ENCODE peak calls at places on chromosome 7, in eight cellular contexts. T is neuronal stem cell, O is uterus, B is prostate gland, K is tibial artery, P is lower lobe of right lung, R is brain microvascular endothelial cell, W is AG04450. D is an unnamed sample.

GRCh38 chr7:39353615-39354376 is 212.4 kb upstream of the YAE1 start:
- DNase-seq in T (peak), O (peak), B (no peak), K (no peak), P (peak), R (peak), W (no peak), D (no peak)

GRCh38 chr7:139743967-139744767 is 33.6 kb downstream of the HIPK2 start:
- DNase-seq in T (no peak), O (no peak), B (no peak), K (no peak), P (no peak), R (no peak), W (no peak), D (no peak)

GRCh38 chr7:73971701-73972341 is 56.2 kb upstream of the ELN start:
- DNase-seq in T (no peak), O (no peak), B (no peak), K (peak), P (peak), R (no peak), W (no peak), D (no peak)

GRCh38 chr7:93835684-93836083 is 54.9 kb downstream of the TFPI2 start:
- DNase-seq in T (no peak), O (no peak), B (no peak), K (no peak), P (no peak), R (no peak), W (no peak), D (no peak)

GRCh38 chr7:28487487-28487886 is 75.2 kb downstream of the CREB5 start:
- DNase-seq in T (no peak), O (no peak), B (no peak), K (no peak), P (no peak), R (no peak), W (no peak), D (no peak)

GRCh38 chr7:107631588-107631987 is 29.0 kb upstream of the SLC26A4 start:
- DNase-seq in T (no peak), O (no peak), B (no peak), K (no peak), P (no peak), R (no peak), W (no peak), D (no peak)

GRCh38 chr7:38312776-38313175 is 39.3 kb upstream of the TARP start:
- DNase-seq in T (no peak), O (no peak), B (no peak), K (no peak), P (no peak), R (no peak), W (no peak), D (no peak)

GRCh38 chr7:668139-668871 is 58.2 kb upstream of the DNAAF5 start:
- DNase-seq in T (no peak), O (peak), B (peak), K (peak), P (no peak), R (peak), W (peak), D (peak)

GRCh38 chr7:139613971-139614411 is 90.5 kb downstream of the CLEC2L start:
- DNase-seq in T (no peak), O (no peak), B (no peak), K (no peak), P (no peak), R (no peak), W (no peak), D (no peak)

GRCh38 chr7:35975851-35976454 is 175.1 kb downstream of the SEPTIN7 start:
- DNase-seq in T (peak), O (peak), B (peak), K (no peak), P (no peak), R (peak), W (peak), D (no peak)

GRCh38 chr7:143300959-143301617 is 12.9 kb downstream of the CASP2 start:
- DNase-seq in T (no peak), O (no peak), B (no peak), K (no peak), P (no peak), R (peak), W (peak), D (no peak)

GRCh38 chr7:129669901-129670300 is 58.4 kb downstream of the NRF1 start:
- DNase-seq in T (no peak), O (no peak), B (no peak), K (no peak), P (no peak), R (no peak), W (no peak), D (no peak)

GRCh38 chr7:1675673-1676549 is 5.8 kb downstream of the ELFN1 start:
- DNase-seq in T (no peak), O (peak), B (no peak), K (peak), P (peak), R (no peak), W (no peak), D (peak)

GRCh38 chr7:70953388-70953787 is 178.6 kb upstream of the GALNT17 start:
- DNase-seq in T (no peak), O (no peak), B (no peak), K (no peak), P (no peak), R (no peak), W (no peak), D (peak)

GRCh38 chr7:17299477-17299991 is 1.1 kb downstream of the AHR start:
- DNase-seq in T (peak), O (no peak), B (no peak), K (no peak), P (no peak), R (no peak), W (no peak), D (no peak)

GRCh38 chr7:167087-167855 is 25.1 kb upstream of the FAM20C start:
- DNase-seq in T (no peak), O (no peak), B (no peak), K (no peak), P (peak), R (no peak), W (no peak), D (no peak)

GRCh38 chr7:29158748-29159147 is 12.4 kb upstream of the CPVL start:
- DNase-seq in T (no peak), O (no peak), B (no peak), K (no peak), P (no peak), R (no peak), W (no peak), D (no peak)

GRCh38 chr7:88169717-88170320 is 50.0 kb downstream of the SRI start:
- DNase-seq in T (no peak), O (no peak), B (no peak), K (no peak), P (no peak), R (no peak), W (no peak), D (no peak)

GRCh38 chr7:79282882-79283602 is 170.4 kb downstream of the MAGI2 start:
- DNase-seq in T (no peak), O (no peak), B (no peak), K (no peak), P (no peak), R (peak), W (peak), D (no peak)

GRCh38 chr7:131459256-131459655 is 97.2 kb downstream of the PODXL start:
- DNase-seq in T (no peak), O (no peak), B (no peak), K (no peak), P (no peak), R (no peak), W (no peak), D (no peak)

GRCh38 chr7:84949501-84949900 is 237.4 kb downstream of the SEMA3D start:
- DNase-seq in T (no peak), O (no peak), B (no peak), K (no peak), P (no peak), R (no peak), W (no peak), D (no peak)

GRCh38 chr7:1669486-1669951 is 558 bp upstream of the ELFN1 start:
- DNase-seq in T (peak), O (peak), B (no peak), K (peak), P (no peak), R (no peak), W (no peak), D (peak)

GRCh38 chr7:156448918-156449317 is 191.7 kb upstream of the RNF32 start:
- DNase-seq in T (no peak), O (no peak), B (no peak), K (no peak), P (no peak), R (no peak), W (no peak), D (no peak)

GRCh38 chr7:73725703-73726466 is 6.4 kb upstream of the STX1A start:
- DNase-seq in T (peak), O (peak), B (peak), K (peak), P (peak), R (peak), W (no peak), D (no peak)

GRCh38 chr7:25148772-25149575 is 23.9 kb upstream of the CYCS start:
- DNase-seq in T (no peak), O (no peak), B (no peak), K (no peak), P (no peak), R (no peak), W (no peak), D (no peak)
- H3K27ac ChIP-seq in T (no peak), O (no peak), B (no peak), K (no peak), P (no peak), R (no peak), W (no peak), D (no peak)

GRCh38 chr7:12640299-12641096 is 46.9 kb upstream of the ARL4A start:
- DNase-seq in T (no peak), O (no peak), B (no peak), K (no peak), P (no peak), R (no peak), W (no peak), D (no peak)
- H3K27ac ChIP-seq in T (no peak), O (no peak), B (no peak), K (no peak), P (no peak), R (no peak), W (no peak), D (no peak)

GRCh38 chr7:47812460-47813136 is 135.7 kb downstream of the PKD1L1 start:
- DNase-seq in T (no peak), O (no peak), B (no peak), K (peak), P (peak), R (no peak), W (no peak), D (no peak)
- H3K27ac ChIP-seq in T (no peak), O (no peak), B (no peak), K (no peak), P (no peak), R (no peak), W (no peak), D (no peak)

DNA sequence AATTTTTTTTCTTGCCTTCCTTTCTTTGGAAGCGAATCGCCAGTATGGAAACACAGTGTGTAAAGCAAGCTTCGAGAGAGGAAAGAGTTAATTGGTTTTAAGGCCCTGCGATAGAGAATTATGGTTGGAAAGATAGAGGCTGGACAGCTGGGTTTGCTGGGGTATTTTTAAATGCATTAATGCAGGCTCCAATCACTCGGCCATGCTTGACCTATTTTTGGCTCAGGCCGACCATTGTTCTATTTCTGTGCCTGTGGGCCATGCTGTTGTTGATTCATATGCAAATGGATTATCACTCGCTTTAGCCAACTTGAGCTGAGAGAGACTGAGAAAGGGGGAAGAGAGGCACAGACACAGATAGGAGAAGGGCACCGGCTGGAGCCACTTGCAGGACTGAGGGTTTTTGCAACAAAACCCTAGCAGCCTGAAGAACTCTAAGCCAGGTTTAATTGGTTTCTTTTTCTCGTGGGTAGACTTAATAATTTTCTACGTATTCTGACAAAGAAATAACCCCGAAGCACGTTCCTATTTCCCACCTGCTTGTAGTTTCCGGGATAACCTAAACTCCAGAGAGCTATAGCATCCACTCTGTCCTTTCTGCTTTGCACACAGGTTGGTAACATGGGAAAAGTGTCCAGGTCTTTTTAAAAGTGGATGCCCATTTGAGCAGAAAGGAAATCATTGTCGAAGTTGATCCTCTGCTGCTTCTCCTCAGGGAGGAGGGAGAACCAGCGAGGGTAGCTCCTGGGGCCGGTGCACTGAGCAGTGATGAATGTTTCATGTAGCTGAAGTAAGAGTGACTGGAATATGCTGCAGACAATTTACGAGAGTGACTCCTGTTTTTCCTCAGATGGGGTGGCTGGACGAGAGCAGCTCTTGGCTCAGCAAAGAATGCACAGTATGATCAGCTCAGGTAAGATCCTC is at the start of gene HDAC9:
- DNase-seq in T (peak), O (peak), B (no peak), K (no peak), P (no peak), R (peak), W (no peak), D (no peak)
- H3K27ac ChIP-seq in T (peak), O (peak), B (no peak), K (peak), P (no peak), R (peak), W (peak), D (peak)

DNA sequence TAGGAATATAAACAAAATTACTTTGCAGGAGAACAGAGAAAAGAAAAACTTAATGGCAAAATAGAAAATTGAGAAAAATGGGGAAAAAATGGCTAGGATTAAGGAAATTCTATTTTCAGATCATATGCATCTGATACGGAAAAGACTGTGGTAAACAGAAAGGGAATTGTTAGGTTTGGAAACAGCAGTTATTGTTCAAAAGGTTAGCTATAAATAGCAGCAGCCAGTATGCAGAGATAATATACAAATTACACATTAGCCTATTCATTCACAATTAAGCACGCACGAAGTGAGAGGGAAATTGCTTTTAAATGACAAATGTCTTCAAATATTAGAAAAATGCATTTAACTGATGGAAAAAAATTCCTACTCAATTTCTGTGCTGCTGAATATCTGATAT is 224.1 kb upstream of the FAM3C start:
- DNase-seq in T (no peak), O (no peak), B (no peak), K (no peak), P (no peak), R (no peak), W (no peak), D (no peak)
- H3K27ac ChIP-seq in T (no peak), O (no peak), B (no peak), K (no peak), P (no peak), R (no peak), W (no peak), D (no peak)

GRCh38 chr7:77859343-77859742 is 60.8 kb downstream of the PHTF2 start:
- DNase-seq in T (no peak), O (no peak), B (no peak), K (no peak), P (no peak), R (no peak), W (no peak), D (no peak)

GRCh38 chr7:77863860-77864259 is 65.3 kb downstream of the PHTF2 start:
- DNase-seq in T (no peak), O (no peak), B (no peak), K (no peak), P (no peak), R (no peak), W (no peak), D (no peak)

GRCh38 chr7:77866791-77867190 is 68.2 kb downstream of the PHTF2 start:
- DNase-seq in T (no peak), O (no peak), B (no peak), K (no peak), P (no peak), R (no peak), W (peak), D (no peak)

GRCh38 chr7:77866370-77866769 is 67.8 kb downstream of the PHTF2 start:
- DNase-seq in T (no peak), O (no peak), B (no peak), K (no peak), P (no peak), R (no peak), W (no peak), D (no peak)

GRCh38 chr7:77862691-77863090 is 64.1 kb downstream of the PHTF2 start:
- DNase-seq in T (no peak), O (no peak), B (no peak), K (no peak), P (no peak), R (no peak), W (no peak), D (no peak)
- H3K27ac ChIP-seq in T (no peak), O (no peak), B (no peak), K (no peak), P (no peak), R (no peak), W (no peak), D (no peak)

GRCh38 chr7:7264306-7265040 is 82.1 kb downstream of the C1GALT1 start:
- DNase-seq in T (no peak), O (no peak), B (no peak), K (no peak), P (no peak), R (no peak), W (no peak), D (no peak)
- H3K27ac ChIP-seq in T (no peak), O (no peak), B (no peak), K (no peak), P (no peak), R (no peak), W (no peak), D (no peak)

DNA sequence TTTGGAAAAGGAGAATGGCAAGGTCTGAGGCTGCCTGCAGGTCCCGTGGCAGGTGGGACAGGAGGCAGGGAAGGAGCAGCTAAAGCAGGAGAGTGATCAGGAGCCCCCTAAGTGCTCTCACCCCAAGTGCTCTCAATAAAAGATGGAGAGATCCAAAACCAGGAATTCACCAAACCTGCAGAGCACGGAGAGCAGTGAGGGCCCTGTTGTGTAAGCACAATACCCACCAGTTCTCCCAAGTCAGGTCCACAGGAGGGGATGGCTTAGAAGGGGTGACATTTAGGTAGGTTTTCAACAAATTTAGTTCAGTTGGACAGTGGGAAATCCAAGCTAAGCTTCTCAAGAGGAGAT is 40.8 kb downstream of the GNA12 start:
- DNase-seq in T (no peak), O (no peak), B (no peak), K (no peak), P (no peak), R (no peak), W (no peak), D (no peak)
- H3K27ac ChIP-seq in T (no peak), O (peak), B (peak), K (peak), P (peak), R (peak), W (peak), D (peak)